ENCODE peak calls at places on chromosomes 2 and 18, in eight cellular contexts. J, T, F, M, I, R, K and Q are unnamed samples.

GRCh38 chr2:39620067-39620466 is 45.6 kb upstream of the TMEM178A start:
- DNase-seq in M (peak; percentile 84), I (peak; percentile 84), T (peak; percentile 81), F (peak; percentile 87), J (peak; percentile 44), K (no peak), R (peak; percentile 22), Q (peak; percentile 95)

GRCh38 chr2:143223556-143223955 is 94.3 kb downstream of the ARHGAP15 start:
- DNase-seq in R (no peak), K (no peak), M (no peak), J (no peak), T (no peak), F (no peak), I (no peak), Q (no peak)

GRCh38 chr2:96554293-96555145 is 18.0 kb downstream of the ARID5A start:
- DNase-seq in J (peak; percentile 83), M (peak; percentile 59), I (peak; percentile 41), T (peak; percentile 64), F (peak; percentile 50), K (peak; percentile 67), R (peak; percentile 71), Q (peak; percentile 66)

GRCh38 chr18:7524786-7525185 is 42.3 kb upstream of the PTPRM start:
- DNase-seq in J (no peak), F (no peak), K (no peak), T (no peak), I (no peak), R (no peak), M (no peak), Q (peak; percentile 13)

GRCh38 chr2:98959759-98960507 is 23.9 kb upstream of the CRACDL start:
- DNase-seq in I (no peak), M (no peak), J (no peak), K (no peak), T (no peak), R (no peak), F (no peak), Q (no peak)

GRCh38 chr2:62884514-62884913 is 166.1 kb upstream of the OTX1 start:
- DNase-seq in M (no peak), K (no peak), T (no peak), F (no peak), R (no peak), J (no peak), I (peak; percentile 30), Q (peak; percentile 28)

GRCh38 chr18:55500316-55501086 is 87.5 kb downstream of the TCF4 start:
- DNase-seq in J (no peak), T (peak; percentile 78), I (peak; percentile 92), M (peak; percentile 73), K (no peak), F (peak; percentile 88), R (no peak), Q (peak; percentile 78)

GRCh38 chr2:102686479-102687439 is 67.4 kb downstream of the SLC9A2 start:
- DNase-seq in K (no peak), T (no peak), J (peak; percentile 12), M (no peak), F (no peak), R (no peak), I (no peak), Q (no peak)

GRCh38 chr2:157628282-157628531 is 457 bp downstream of the ACVR1C start:
- DNase-seq in J (no peak), K (no peak), T (no peak), R (peak; percentile 32), M (no peak), F (no peak), I (no peak), Q (no peak)

GRCh38 chr2:15389326-15389700 is 171.8 kb downstream of the NBAS start:
- DNase-seq in F (no peak), M (no peak), R (no peak), T (no peak), J (no peak), K (no peak), I (no peak), Q (no peak)

GRCh38 chr18:64765908-64766307 is 617.0 kb upstream of the LINC00305 start:
- DNase-seq in K (no peak), R (no peak), I (no peak), T (no peak), F (no peak), J (no peak), M (no peak), Q (no peak)

GRCh38 chr18:37266290-37266689 is 299.3 kb downstream of the CELF4 start:
- DNase-seq in F (no peak), R (no peak), T (no peak), I (no peak), K (no peak), M (no peak), J (no peak), Q (no peak)

GRCh38 chr2:187364696-187365095 is 83.4 kb downstream of the CALCRL start:
- DNase-seq in J (no peak), K (no peak), F (no peak), M (no peak), R (no peak), T (no peak), I (no peak), Q (no peak)

GRCh38 chr2:2507471-2507997 is 176.5 kb upstream of the MYT1L start:
- DNase-seq in J (no peak), T (no peak), I (no peak), F (no peak), M (no peak), K (no peak), R (no peak), Q (no peak)

GRCh38 chr2:151760139-151760650 is 25.9 kb upstream of the NEB start:
- DNase-seq in K (no peak), T (no peak), J (no peak), F (peak; percentile 18), M (peak; percentile 72), I (no peak), R (no peak), Q (peak; percentile 26)

GRCh38 chr2:112814278-112814677 is 22.3 kb downstream of the IL1B start:
- DNase-seq in I (peak; percentile 57), R (no peak), T (peak; percentile 49), J (no peak), F (peak; percentile 69), K (no peak), M (peak; percentile 96), Q (peak; percentile 60)

GRCh38 chr18:43893001-43893637 is 615.8 kb upstream of the SYT4 start:
- DNase-seq in R (no peak), J (no peak), I (peak; percentile 92), K (no peak), M (peak; percentile 69), F (peak; percentile 95), T (no peak), Q (peak; percentile 61)

GRCh38 chr2:135151615-135152014 is 99.5 kb downstream of the RAB3GAP1 start:
- DNase-seq in F (no peak), J (no peak), I (no peak), M (peak; percentile 25), R (no peak), T (no peak), K (no peak), Q (no peak)

GRCh38 chr2:134120718-134121630 is 132.9 kb upstream of the MGAT5 start:
- DNase-seq in J (peak; percentile 80), K (peak; percentile 65), F (peak; percentile 57), M (peak; percentile 69), R (peak; percentile 67), I (peak; percentile 71), T (peak; percentile 52), Q (peak; percentile 68)

DNA sequence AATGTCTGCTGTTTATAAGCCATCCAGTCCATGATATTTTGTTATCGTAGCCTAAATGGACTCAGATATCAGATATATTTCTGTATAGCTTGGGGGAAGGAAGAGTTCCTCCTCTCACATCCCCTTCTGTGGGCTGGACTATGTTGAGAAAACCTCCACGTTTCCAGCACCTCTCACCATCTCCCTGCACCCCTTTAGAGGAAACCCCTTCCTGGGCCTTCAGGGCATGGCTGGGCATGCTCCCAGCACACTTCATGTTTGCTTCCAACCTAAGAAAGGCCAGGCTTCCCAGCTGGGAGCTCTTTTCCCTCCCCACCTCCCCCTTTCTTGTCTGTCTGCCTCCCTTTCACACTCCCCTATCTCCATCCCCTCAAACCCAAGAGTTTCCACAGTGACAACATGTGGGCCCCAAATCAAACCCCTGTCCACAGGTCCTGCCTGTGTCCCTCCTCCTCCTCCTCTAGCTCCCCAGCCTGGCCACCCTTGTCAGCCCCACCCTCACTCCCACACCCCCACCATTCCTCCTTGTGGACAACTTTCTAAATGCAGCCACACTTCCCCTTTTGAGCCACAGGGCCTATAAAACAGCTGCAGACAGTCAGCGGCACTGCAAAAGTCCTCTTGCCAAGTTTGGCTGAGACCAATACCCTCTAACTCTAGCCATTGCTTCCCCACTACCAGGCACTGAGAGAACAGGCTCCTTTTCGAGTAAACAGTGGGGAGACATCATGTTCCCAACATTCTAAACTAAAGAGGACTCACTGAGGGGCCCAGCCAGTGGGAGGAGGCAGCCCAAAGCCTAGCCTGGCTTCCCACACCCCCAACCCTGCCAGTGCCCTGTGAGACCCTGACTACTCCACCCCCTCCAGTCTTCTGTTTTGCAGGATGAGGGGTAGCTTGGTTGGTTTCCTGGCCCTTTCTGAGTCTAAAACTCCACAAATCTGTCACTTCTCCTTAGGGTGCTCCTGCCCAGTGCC is 120.5 kb downstream of the ZFP36L2 start:
- DNase-seq in I (peak; percentile 73), R (peak; percentile 65), J (peak; percentile 61), F (no peak), T (no peak), M (peak; percentile 48), K (no peak), Q (peak; percentile 65)
- TF ChIP-seq CTCF in I (peak; percentile 42), R (peak; percentile 76), J (peak; percentile 49), F (peak; percentile 31), T (peak; percentile 14), M (peak; percentile 42), K (no peak), Q (peak; percentile 48)

DNA sequence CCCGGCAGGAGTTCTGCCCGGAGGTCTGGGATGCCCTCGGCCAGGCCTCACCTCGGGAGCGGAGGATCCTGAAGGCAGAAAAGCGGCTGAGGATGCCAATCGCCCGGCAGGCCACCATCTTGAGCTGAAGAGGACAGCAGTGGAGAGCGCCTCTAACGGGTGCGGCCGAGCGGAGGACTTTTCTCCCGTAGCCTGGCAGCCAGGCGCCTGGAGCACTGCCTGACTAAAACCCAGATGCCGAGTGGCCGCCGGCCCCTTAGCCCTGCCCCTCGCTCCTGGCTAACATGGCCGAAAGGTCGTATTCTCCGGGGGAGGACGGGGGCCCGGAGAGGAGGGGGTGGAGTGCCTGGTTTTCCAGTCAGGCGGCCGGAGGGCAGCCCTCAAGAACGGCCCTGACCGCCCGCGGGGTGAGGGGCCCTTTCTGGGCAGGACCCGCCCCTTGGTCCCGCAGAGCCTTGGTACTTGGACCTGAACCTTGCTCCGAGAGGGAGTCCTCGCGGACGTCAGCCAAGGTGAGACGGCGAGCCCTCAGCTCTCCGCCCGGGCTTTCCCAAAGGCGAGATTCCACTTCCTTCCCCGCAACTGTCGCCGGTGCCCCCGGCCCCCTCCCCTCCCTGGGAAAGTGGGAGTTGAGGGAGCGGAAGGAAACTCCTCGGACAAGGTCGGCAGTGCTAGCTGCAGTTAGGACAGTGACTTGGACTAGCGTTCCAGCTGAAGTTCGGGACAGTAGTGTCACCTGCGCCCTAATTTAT is at the start of the genes HADHA and HADHB:
- DNase-seq in T (peak; percentile 89), F (peak; percentile 92), K (peak; percentile 88), J (peak; percentile 93), I (peak; percentile 87), R (peak; percentile 94), M (peak; percentile 87), Q (peak; percentile 94)
- TF ChIP-seq CTCF in T (peak; percentile 42), F (peak; percentile 33), K (no peak), J (peak; percentile 27), I (peak; percentile 21), R (peak; percentile 46), M (peak; percentile 27), Q (peak; percentile 23)

GRCh38 chr2:45860136-45861106 is 208.9 kb downstream of the PRKCE start:
- DNase-seq in I (peak; percentile 38), F (peak; percentile 52), R (peak; percentile 47), K (no peak), T (peak; percentile 12), M (no peak), J (peak; percentile 43), Q (peak; percentile 66)
- TF ChIP-seq CTCF in I (no peak), F (no peak), R (no peak), K (no peak), T (no peak), M (no peak), J (no peak), Q (no peak)

GRCh38 chr2:176830362-176830761 is 382.2 kb upstream of the HNRNPA3 start:
- DNase-seq in J (peak; percentile 53), R (no peak), M (no peak), K (no peak), F (no peak), I (no peak), T (peak; percentile 81), Q (no peak)
- TF ChIP-seq CTCF in J (peak; percentile 20), R (no peak), M (peak; percentile 15), K (no peak), F (no peak), I (no peak), T (peak; percentile 66), Q (no peak)